ENCODE peak calls at places on chromosomes 4 and X, in seven cellular contexts. One of them, this sample, is unnamed.

GRCh38 chr4:95165926-95166524 is 382.7 kb downstream of the UNC5C start:
- DNase-seq in H7: peak; percentile 47
- DNase-seq in AG09319: peak; percentile 10
- DNase-seq in LNCaP clone FGC: peak; percentile 61
- DNase-seq in dermis microvascular lymphatic vessel endothelial cell: peak; percentile 56
- DNase-seq in dorsolateral prefrontal cortex: peak; percentile 14
- DNase-seq in Calu3: peak; percentile 24
- DNase-seq in this sample: no peak

GRCh38 chrX:136260801-136261200 is 9.6 kb upstream of the MAP7D3 start:
- DNase-seq in Calu3: no peak
- DNase-seq in H7: no peak
- DNase-seq in dermis microvascular lymphatic vessel endothelial cell: no peak
- DNase-seq in dorsolateral prefrontal cortex: no peak
- DNase-seq in LNCaP clone FGC: no peak
- DNase-seq in AG09319: no peak
- DNase-seq in this sample: no peak

GRCh38 chr4:40998680-40999358 is 215.5 kb downstream of the APBB2 start:
- DNase-seq in dorsolateral prefrontal cortex: no peak
- DNase-seq in dermis microvascular lymphatic vessel endothelial cell: peak; percentile 61
- DNase-seq in Calu3: peak; percentile 54
- DNase-seq in LNCaP clone FGC: no peak
- DNase-seq in H7: no peak
- DNase-seq in AG09319: no peak
- DNase-seq in this sample: no peak

GRCh38 chrX:109172091-109172602 is 309.7 kb downstream of the GUCY2F start:
- DNase-seq in dermis microvascular lymphatic vessel endothelial cell: no peak
- DNase-seq in Calu3: no peak
- DNase-seq in LNCaP clone FGC: no peak
- DNase-seq in AG09319: no peak
- DNase-seq in H7: no peak
- DNase-seq in dorsolateral prefrontal cortex: no peak
- DNase-seq in this sample: no peak

GRCh38 chrX:8868070-8868795 is 67.0 kb upstream of the FAM9A start:
- DNase-seq in H7: no peak
- DNase-seq in AG09319: no peak
- DNase-seq in Calu3: peak; percentile 44
- DNase-seq in dorsolateral prefrontal cortex: no peak
- DNase-seq in dermis microvascular lymphatic vessel endothelial cell: no peak
- DNase-seq in LNCaP clone FGC: no peak
- DNase-seq in this sample: no peak

GRCh38 chrX:128975716-128976115 is 547.6 kb downstream of the SMARCA1 start:
- DNase-seq in AG09319: no peak
- DNase-seq in dorsolateral prefrontal cortex: peak; percentile 8
- DNase-seq in H7: peak; percentile 60
- DNase-seq in LNCaP clone FGC: no peak
- DNase-seq in dermis microvascular lymphatic vessel endothelial cell: no peak
- DNase-seq in Calu3: peak; percentile 38
- DNase-seq in this sample: no peak

GRCh38 chr4:126938023-126938422 is 694.7 kb upstream of the INTU start:
- DNase-seq in Calu3: no peak
- DNase-seq in dermis microvascular lymphatic vessel endothelial cell: no peak
- DNase-seq in H7: no peak
- DNase-seq in AG09319: no peak
- DNase-seq in dorsolateral prefrontal cortex: no peak
- DNase-seq in LNCaP clone FGC: no peak
- DNase-seq in this sample: no peak

GRCh38 chr4:56656346-56656643 is 24.8 kb downstream of the HOPX start:
- DNase-seq in Calu3: no peak
- DNase-seq in LNCaP clone FGC: no peak
- DNase-seq in AG09319: no peak
- DNase-seq in H7: no peak
- DNase-seq in dorsolateral prefrontal cortex: no peak
- DNase-seq in dermis microvascular lymphatic vessel endothelial cell: no peak
- DNase-seq in this sample: peak; percentile 50

GRCh38 chr4:51870441-51871188 is 27.7 kb downstream of the DCUN1D4 start:
- DNase-seq in dermis microvascular lymphatic vessel endothelial cell: no peak
- DNase-seq in Calu3: no peak
- DNase-seq in dorsolateral prefrontal cortex: no peak
- DNase-seq in AG09319: no peak
- DNase-seq in H7: no peak
- DNase-seq in LNCaP clone FGC: no peak
- DNase-seq in this sample: no peak

GRCh38 chr4:128159967-128160366 is 98.9 kb downstream of the LARP1B start:
- DNase-seq in H7: no peak
- DNase-seq in LNCaP clone FGC: peak; percentile 40
- DNase-seq in dorsolateral prefrontal cortex: no peak
- DNase-seq in dermis microvascular lymphatic vessel endothelial cell: peak; percentile 25
- DNase-seq in AG09319: peak; percentile 19
- DNase-seq in Calu3: no peak
- DNase-seq in this sample: no peak

GRCh38 chrX:30741545-30741944 is 88.3 kb downstream of the GK start:
- DNase-seq in LNCaP clone FGC: no peak
- DNase-seq in H7: peak; percentile 39
- DNase-seq in AG09319: no peak
- DNase-seq in dorsolateral prefrontal cortex: no peak
- DNase-seq in Calu3: no peak
- DNase-seq in dermis microvascular lymphatic vessel endothelial cell: no peak
- DNase-seq in this sample: no peak

GRCh38 chr4:106486533-106486932 is 118.0 kb upstream of the GIMD1 start:
- DNase-seq in H7: no peak
- DNase-seq in dermis microvascular lymphatic vessel endothelial cell: no peak
- DNase-seq in Calu3: no peak
- DNase-seq in LNCaP clone FGC: no peak
- DNase-seq in dorsolateral prefrontal cortex: no peak
- DNase-seq in AG09319: no peak
- DNase-seq in this sample: no peak

GRCh38 chrX:57282568-57282967 is 3.9 kb upstream of the FAAH2 start:
- DNase-seq in AG09319: no peak
- DNase-seq in dermis microvascular lymphatic vessel endothelial cell: no peak
- DNase-seq in dorsolateral prefrontal cortex: no peak
- DNase-seq in Calu3: no peak
- DNase-seq in H7: no peak
- DNase-seq in LNCaP clone FGC: no peak
- DNase-seq in this sample: no peak

GRCh38 chrX:154486396-154487207 is at the start of gene UBL4A:
- DNase-seq in AG09319: no peak
- DNase-seq in dorsolateral prefrontal cortex: no peak
- DNase-seq in Calu3: peak; percentile 78
- DNase-seq in H7: peak; percentile 93
- DNase-seq in dermis microvascular lymphatic vessel endothelial cell: peak; percentile 16
- DNase-seq in LNCaP clone FGC: no peak
- DNase-seq in this sample: peak; percentile 37

GRCh38 chr4:56728512-56728911 is 47.4 kb upstream of the HOPX start:
- DNase-seq in LNCaP clone FGC: peak; percentile 99
- DNase-seq in H7: no peak
- DNase-seq in dermis microvascular lymphatic vessel endothelial cell: no peak
- DNase-seq in AG09319: no peak
- DNase-seq in Calu3: no peak
- DNase-seq in dorsolateral prefrontal cortex: no peak
- DNase-seq in this sample: no peak

GRCh38 chr4:149347139-149347538 is 468.5 kb downstream of the IQCM start:
- DNase-seq in LNCaP clone FGC: no peak
- DNase-seq in H7: peak; percentile 1
- DNase-seq in Calu3: no peak
- DNase-seq in dermis microvascular lymphatic vessel endothelial cell: no peak
- DNase-seq in dorsolateral prefrontal cortex: no peak
- DNase-seq in AG09319: no peak
- DNase-seq in this sample: no peak

GRCh38 chr4:183469936-183470335 is 25.5 kb downstream of the CDKN2AIP start:
- DNase-seq in LNCaP clone FGC: peak; percentile 8
- DNase-seq in dermis microvascular lymphatic vessel endothelial cell: no peak
- DNase-seq in dorsolateral prefrontal cortex: no peak
- DNase-seq in Calu3: peak; percentile 3
- DNase-seq in AG09319: no peak
- DNase-seq in H7: no peak
- DNase-seq in this sample: no peak

GRCh38 chr4:118849867-118850812 is 14.2 kb upstream of the SEC24D start:
- DNase-seq in H7: peak; percentile 48
- DNase-seq in LNCaP clone FGC: no peak
- DNase-seq in AG09319: no peak
- DNase-seq in Calu3: peak; percentile 6
- DNase-seq in dorsolateral prefrontal cortex: no peak
- DNase-seq in dermis microvascular lymphatic vessel endothelial cell: no peak
- DNase-seq in this sample: no peak

GRCh38 chr4:112633477-112634235 is 3.1 kb downstream of the ZGRF1 start:
- DNase-seq in LNCaP clone FGC: no peak
- DNase-seq in dermis microvascular lymphatic vessel endothelial cell: peak; percentile 14
- DNase-seq in Calu3: no peak
- DNase-seq in dorsolateral prefrontal cortex: no peak
- DNase-seq in AG09319: no peak
- DNase-seq in H7: peak; percentile 36
- DNase-seq in this sample: no peak

GRCh38 chr4:22712105-22712504 is 19.4 kb downstream of the GBA3 start:
- DNase-seq in AG09319: no peak
- DNase-seq in Calu3: no peak
- DNase-seq in dermis microvascular lymphatic vessel endothelial cell: no peak
- DNase-seq in LNCaP clone FGC: no peak
- DNase-seq in dorsolateral prefrontal cortex: no peak
- DNase-seq in H7: no peak
- DNase-seq in this sample: no peak

GRCh38 chr4:80259012-80259411 is 7.5 kb upstream of the FGF5 start:
- DNase-seq in dorsolateral prefrontal cortex: no peak
- DNase-seq in LNCaP clone FGC: no peak
- DNase-seq in AG09319: no peak
- DNase-seq in Calu3: no peak
- DNase-seq in dermis microvascular lymphatic vessel endothelial cell: no peak
- DNase-seq in H7: no peak
- DNase-seq in this sample: no peak

GRCh38 chrX:136497556-136498048 is at the start of gene HTATSF1:
- DNase-seq in Calu3: no peak
- DNase-seq in dorsolateral prefrontal cortex: peak; percentile 21
- DNase-seq in LNCaP clone FGC: no peak
- DNase-seq in H7: no peak
- DNase-seq in dermis microvascular lymphatic vessel endothelial cell: no peak
- DNase-seq in AG09319: no peak
- DNase-seq in this sample: no peak

GRCh38 chr4:109754093-109754857 is 24.4 kb upstream of the PLA2G12A start:
- DNase-seq in Calu3: no peak
- DNase-seq in H7: no peak
- DNase-seq in AG09319: no peak
- DNase-seq in dorsolateral prefrontal cortex: no peak
- DNase-seq in dermis microvascular lymphatic vessel endothelial cell: no peak
- DNase-seq in LNCaP clone FGC: no peak
- DNase-seq in this sample: no peak

GRCh38 chr4:121277194-121278105 is 103.4 kb downstream of the QRFPR start:
- DNase-seq in AG09319: no peak
- DNase-seq in LNCaP clone FGC: no peak
- DNase-seq in dermis microvascular lymphatic vessel endothelial cell: peak; percentile 5
- DNase-seq in dorsolateral prefrontal cortex: no peak
- DNase-seq in Calu3: peak; percentile 14
- DNase-seq in H7: peak; percentile 37
- DNase-seq in this sample: no peak

This sample was measured in naive thymus-derived CD8-positive, alpha-beta T cell.